ENCODE peak calls at places on chromosomes 13 and 19, in seven cellular contexts. J is body of pancreas, R is neural progenitor cell, O is astrocyte, E is small intestine, P is GM23248, T is psoas muscle. W is an unnamed sample.

GRCh38 chr19:42121666-42122069 is 10.6 kb downstream of the POU2F2 start:
- DNase-seq in T (peak; percentile 61), R (no peak), E (no peak), P (peak; percentile 85), O (peak; percentile 69), J (no peak), W (peak; percentile 78)

GRCh38 chr19:15675560-15675959 is 2.7 kb downstream of the CYP4F12 start:
- DNase-seq in E (no peak), J (no peak), P (no peak), O (no peak), T (no peak), R (no peak), W (no peak)

GRCh38 chr13:21661097-21661496 is 9.8 kb upstream of the FGF9 start:
- DNase-seq in T (no peak), O (no peak), P (no peak), R (no peak), J (no peak), E (no peak), W (no peak)

GRCh38 chr19:31261651-31262331 is 87.4 kb downstream of the TSHZ3 start:
- DNase-seq in E (no peak), P (peak; percentile 17), O (no peak), J (no peak), R (no peak), T (no peak), W (no peak)

GRCh38 chr13:101018720-101019119 is 344.1 kb upstream of the TMTC4 start:
- DNase-seq in E (no peak), P (peak; percentile 85), O (peak; percentile 80), T (no peak), J (no peak), R (no peak), W (no peak)

GRCh38 chr13:111145506-111145905 is 30.4 kb downstream of the ARHGEF7 start:
- DNase-seq in J (no peak), R (no peak), P (no peak), O (no peak), E (no peak), T (no peak), W (no peak)

GRCh38 chr19:8575467-8575997 is 1.7 kb downstream of the MYO1F start:
- DNase-seq in O (peak; percentile 65), T (no peak), R (no peak), P (peak; percentile 65), J (no peak), E (peak; percentile 47), W (no peak)

GRCh38 chr13:41827507-41828213 is 133.2 kb downstream of the VWA8 start:
- DNase-seq in R (no peak), E (no peak), T (no peak), O (peak; percentile 92), P (peak; percentile 95), J (no peak), W (peak; percentile 22)

GRCh38 chr13:94664889-94665288 is 47.5 kb downstream of the SOX21 start:
- DNase-seq in R (no peak), J (no peak), E (no peak), T (no peak), P (no peak), O (no peak), W (no peak)

GRCh38 chr19:50967924-50968708 is 1.3 kb downstream of the KLK6 start:
- DNase-seq in T (no peak), P (no peak), O (no peak), R (peak; percentile 8), J (no peak), E (no peak), W (no peak)

GRCh38 chr13:94009696-94010095 is 469.8 kb downstream of the DCT start:
- DNase-seq in O (peak; percentile 41), J (no peak), P (peak; percentile 70), R (no peak), T (no peak), E (no peak), W (no peak)

GRCh38 chr19:48490980-48491792 is 20.4 kb downstream of the LMTK3 start:
- DNase-seq in O (no peak), R (peak; percentile 88), P (peak; percentile 45), E (peak; percentile 61), T (peak; percentile 43), J (peak; percentile 44), W (no peak)

GRCh38 chr13:46180393-46180792 is 1.6 kb downstream of the LCP1 start:
- DNase-seq in P (no peak), O (no peak), J (no peak), T (no peak), R (no peak), E (no peak), W (no peak)

GRCh38 chr19:28498404-28498976 is 714.5 kb downstream of the UQCRFS1 start:
- DNase-seq in P (no peak), T (no peak), O (peak; percentile 39), E (no peak), R (no peak), J (no peak), W (no peak)

GRCh38 chr13:79241697-79242096 is 164.4 kb downstream of the RBM26 start:
- DNase-seq in T (no peak), E (no peak), J (no peak), P (no peak), O (no peak), R (no peak), W (no peak)

DNA sequence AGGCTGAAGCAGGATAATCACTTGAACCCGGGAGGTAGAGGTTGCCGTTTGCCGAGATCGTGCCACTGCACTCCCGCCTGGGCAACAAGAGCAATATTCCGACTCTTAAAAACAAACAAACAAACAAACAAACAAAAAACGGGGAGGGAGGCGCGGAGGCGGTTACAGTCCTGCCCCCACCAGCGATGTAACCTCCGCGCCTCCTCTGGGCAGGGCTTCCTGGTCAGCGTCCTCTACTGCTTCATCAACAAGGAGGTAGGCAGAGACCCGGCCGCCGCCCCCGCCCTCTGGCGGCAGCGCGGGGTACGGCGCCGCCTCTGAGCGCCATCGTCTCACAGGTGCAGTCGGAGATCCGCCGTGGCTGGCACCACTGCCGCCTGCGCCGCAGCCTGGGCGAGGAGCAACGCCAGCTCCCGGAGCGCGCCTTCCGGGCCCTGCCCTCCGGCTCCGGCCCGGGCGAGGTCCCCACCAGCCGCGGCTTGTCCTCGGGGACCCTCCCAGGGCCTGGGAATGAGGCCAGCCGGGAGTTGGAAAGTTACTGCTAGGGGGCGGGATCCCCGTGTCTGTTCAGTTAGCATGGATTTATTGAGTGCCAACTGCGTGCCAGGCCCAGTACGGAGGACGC is 10.2 kb downstream of the SNRPD2 start:
- DNase-seq in E (peak; percentile 90), R (peak; percentile 85), O (peak; percentile 52), T (peak; percentile 90), P (peak; percentile 88), J (peak; percentile 91), W (peak; percentile 92)
- H3K27ac ChIP-seq in E (peak overlapping the region; percentile 60), R (no peak overlapping the region), O (no peak overlapping the region), T (peak overlapping the region; percentile 69), P (no peak overlapping the region), J (peak overlapping the region; percentile 89), W (peak overlapping the region; percentile 14)

GRCh38 chr19:55609326-55609725 is 3.9 kb downstream of the ZNF865 start:
- DNase-seq in O (no peak), R (no peak), T (no peak), E (no peak), J (no peak), P (no peak), W (peak; percentile 7)

GRCh38 chr19:55605637-55606470 is at the start of gene ZNF865:
- DNase-seq in E (peak; percentile 85), T (peak; percentile 82), O (peak; percentile 81), J (peak; percentile 70), R (peak; percentile 92), P (peak; percentile 91), W (peak; percentile 66)

GRCh38 chr19:55605207-55605636 is 225 bp upstream of the ZNF865 start:
- DNase-seq in R (peak; percentile 99), P (peak; percentile 99), O (peak; percentile 86), E (peak; percentile 94), T (peak; percentile 99), J (peak; percentile 98), W (peak; percentile 99)

GRCh38 chr19:55606471-55606787 is 982 bp downstream of the ZNF865 start:
- DNase-seq in T (no peak), R (no peak), E (no peak), J (no peak), P (no peak), O (no peak), W (no peak)

GRCh38 chr19:55606817-55607216 is 1.4 kb downstream of the ZNF865 start:
- DNase-seq in E (no peak), T (no peak), R (no peak), O (no peak), J (no peak), P (no peak), W (no peak)
- H3K4me3 ChIP-seq in E (no peak overlapping the region), T (peak overlapping the region; percentile 81), R (peak overlapping the region; percentile 85), O (peak overlapping the region; percentile 93), J (no peak overlapping the region), P (peak overlapping the region; percentile 88), W (no peak overlapping the region)

GRCh38 chr19:13069415-13070369 is 33.0 kb downstream of the LYL1 start:
- DNase-seq in J (no peak), R (no peak), O (no peak), P (no peak), T (peak; percentile 66), E (no peak), W (peak; percentile 72)

GRCh38 chr19:13070425-13071140 is 32.1 kb downstream of the LYL1 start:
- DNase-seq in R (no peak), T (peak; percentile 87), E (no peak), P (no peak), J (no peak), O (no peak), W (peak; percentile 74)

GRCh38 chr19:13066933-13067831 is 35.5 kb downstream of the LYL1 start:
- DNase-seq in T (peak; percentile 64), R (no peak), O (no peak), P (no peak), J (no peak), E (peak; percentile 74), W (peak; percentile 24)

GRCh38 chr19:13066231-13066630 is 36.4 kb downstream of the LYL1 start:
- DNase-seq in O (no peak), T (no peak), P (no peak), J (no peak), E (no peak), R (no peak), W (no peak)

DNA sequence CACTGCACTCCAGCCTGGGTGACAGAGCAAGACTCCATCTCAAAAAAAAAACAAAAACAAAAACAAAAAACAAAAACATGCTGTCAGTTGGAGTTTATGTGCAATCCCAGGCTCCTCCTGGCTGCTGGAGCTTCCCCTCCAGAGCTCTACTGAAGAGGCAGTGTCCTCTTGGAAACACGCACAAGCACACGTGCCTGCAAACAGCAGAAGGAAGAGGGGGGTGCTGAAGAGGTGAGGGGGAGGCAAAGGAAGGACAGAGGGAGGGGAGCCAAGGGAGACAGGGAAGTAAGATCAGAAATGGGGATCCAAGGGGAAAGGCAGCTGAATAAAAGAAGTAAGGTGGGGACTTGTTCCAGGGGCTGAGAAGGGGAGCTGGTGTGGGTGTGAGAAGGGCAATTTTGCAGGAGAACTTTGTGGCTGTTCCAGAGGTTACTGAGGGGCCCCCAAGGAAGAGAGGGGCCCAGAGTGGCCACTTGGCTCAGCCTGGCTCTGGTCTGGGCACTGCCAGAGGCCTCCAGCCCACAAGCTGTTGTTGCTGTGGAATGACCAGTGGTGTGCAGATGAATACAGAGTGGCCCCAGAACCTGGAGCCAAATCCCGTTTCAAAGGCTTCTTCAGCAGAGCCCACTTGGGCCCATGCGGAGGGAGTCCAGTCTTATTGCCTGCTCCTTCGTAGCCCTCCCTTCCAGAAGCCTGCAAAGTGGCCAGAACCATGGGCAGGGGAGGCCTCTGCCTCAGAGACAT is 34.4 kb downstream of the LYL1 start:
- DNase-seq in R (no peak), P (no peak), T (no peak), O (no peak), E (peak; percentile 24), J (no peak), W (peak; percentile 66)
- H3K27ac ChIP-seq in R (no peak overlapping the region), P (no peak overlapping the region), T (peak overlapping the region; percentile 90), O (no peak overlapping the region), E (no peak overlapping the region), J (no peak overlapping the region), W (peak overlapping the region; percentile 60)

GRCh38 chr13:63024458-63024857 is 1608.8 kb upstream of the PCDH20 start:
- DNase-seq in T (no peak), E (no peak), O (no peak), J (no peak), P (no peak), R (no peak), W (no peak)
- H3K4me3 ChIP-seq in T (no peak overlapping the region), E (no peak overlapping the region), O (no peak overlapping the region), J (no peak overlapping the region), P (no peak overlapping the region), R (no peak overlapping the region), W (no peak overlapping the region)

W was measured in right cardiac atrium.